ENCODE peak calls at places on chromosomes 12 and 14, in ten cellular contexts. K, M, N, U, O, C, H, B, A and Y are unnamed samples.
A peak's percentile ranks its signal among the peaks of the same experiment; 100 is the strongest.

GRCh38 chr14:20388159-20388558 is 25.1 kb downstream of the TEP1 start:
- DNase-seq in O (peak; percentile 87), K (no peak), A (no peak), H (no peak), M (no peak), B (no peak), N (no peak), U (no peak), C (no peak), Y (no peak)

GRCh38 chr14:67722293-67722692 is 20.6 kb downstream of the RDH12 start:
- DNase-seq in A (no peak), B (no peak), O (peak; percentile 63), U (no peak), M (no peak), C (no peak), K (no peak), N (peak; percentile 12), H (peak; percentile 58), Y (no peak)

GRCh38 chr12:55687746-55688145 is 20.0 kb downstream of the ITGA7 start:
- DNase-seq in B (no peak), C (no peak), U (no peak), H (no peak), M (no peak), O (no peak), K (no peak), A (no peak), N (no peak), Y (no peak)

GRCh38 chr12:100141998-100142850 is 450 bp downstream of the BLTP3B start:
- DNase-seq in B (no peak), N (peak; percentile 8), U (no peak), H (peak; percentile 3), O (peak; percentile 74), C (peak; percentile 53), A (peak; percentile 62), K (no peak), M (no peak), Y (peak; percentile 64)

GRCh38 chr12:96120359-96121100 is 73.6 kb upstream of the ELK3 start:
- DNase-seq in K (no peak), U (no peak), M (no peak), A (peak; percentile 71), H (no peak), B (peak; percentile 25), N (no peak), C (peak; percentile 96), O (peak; percentile 69), Y (peak; percentile 100)

GRCh38 chr12:21130998-21131397 is at the start of gene SLCO1B1:
- DNase-seq in A (no peak), C (no peak), U (no peak), O (no peak), K (no peak), B (no peak), N (no peak), M (no peak), H (no peak), Y (no peak)

GRCh38 chr12:37543131-37543965 is 773.2 kb upstream of the ALG10B start:
- DNase-seq in M (no peak), U (no peak), H (no peak), A (no peak), N (no peak), B (no peak), C (no peak), K (no peak), O (no peak), Y (no peak)

GRCh38 chr12:116483959-116484699 is 75.1 kb upstream of the MAP1LC3B2 start:
- DNase-seq in O (no peak), N (no peak), M (no peak), C (no peak), A (no peak), U (no peak), K (no peak), B (no peak), H (no peak), Y (no peak)

GRCh38 chr14:51095854-51096823 is 1.2 kb upstream of the TRIM9 start:
- DNase-seq in M (no peak), U (no peak), A (peak; percentile 49), B (no peak), N (peak; percentile 50), H (peak; percentile 29), O (peak; percentile 26), K (no peak), C (peak; percentile 44), Y (peak; percentile 34)

GRCh38 chr14:34596891-34597290 is 33.1 kb downstream of the SNX6 start:
- DNase-seq in C (no peak), M (no peak), N (no peak), H (no peak), A (peak; percentile 24), O (no peak), B (no peak), U (no peak), K (no peak), Y (no peak)

GRCh38 chr14:91373591-91374245 is 43.9 kb downstream of the CCDC88C start:
- DNase-seq in N (no peak), O (no peak), K (no peak), U (no peak), C (peak; percentile 62), H (no peak), A (no peak), B (peak; percentile 85), M (no peak), Y (peak; percentile 80)

GRCh38 chr14:38056270-38056669 is 151.4 kb upstream of the SSTR1 start:
- DNase-seq in U (no peak), O (peak; percentile 63), N (no peak), K (no peak), M (no peak), B (no peak), C (peak; percentile 22), H (no peak), A (no peak), Y (peak; percentile 1)

GRCh38 chr12:46468159-46468558 is 95.6 kb upstream of the SLC38A2 start:
- DNase-seq in B (no peak), U (no peak), K (no peak), N (no peak), O (no peak), C (no peak), A (peak; percentile 69), M (peak; percentile 72), H (peak; percentile 86), Y (no peak)

GRCh38 chr12:131893605-131894312 is 663 bp upstream of the ULK1 start:
- DNase-seq in U (no peak), B (no peak), C (no peak), M (no peak), K (no peak), H (no peak), A (no peak), N (peak; percentile 24), O (no peak), Y (no peak)
- H3K4me3 ChIP-seq in U (peak overlapping the region; percentile 85), B (peak overlapping the region; percentile 11), C (no peak overlapping the region), M (peak overlapping the region; percentile 82), K (peak overlapping the region; percentile 50), H (no peak overlapping the region), A (peak overlapping the region; percentile 83), N (no peak overlapping the region), O (no peak overlapping the region), Y (no peak overlapping the region)

GRCh38 chr14:103052407-103052806 is 4.9 kb downstream of the CDC42BPB start:
- DNase-seq in N (no peak), O (no peak), C (no peak), H (no peak), B (no peak), K (no peak), A (peak; percentile 39), M (no peak), U (no peak), Y (peak; percentile 77)
- H3K4me3 ChIP-seq in N (no peak overlapping the region), O (no peak overlapping the region), C (no peak overlapping the region), H (no peak overlapping the region), B (no peak overlapping the region), K (no peak overlapping the region), A (no peak overlapping the region), M (no peak overlapping the region), U (no peak overlapping the region), Y (no peak overlapping the region)

GRCh38 chr14:104723651-104724406 is at the start of gene ADSS1:
- DNase-seq in O (peak; percentile 57), B (peak; percentile 68), N (no peak), U (no peak), A (peak; percentile 86), K (no peak), M (no peak), H (peak; percentile 32), C (no peak), Y (peak; percentile 53)
- H3K4me3 ChIP-seq in O (peak within 1 kb of the TSS; percentile 37), B (peak within 1 kb of the TSS; percentile 64), N (peak within 1 kb of the TSS; percentile 57), U (peak within 1 kb of the TSS; percentile 57), A (peak within 1 kb of the TSS; percentile 88), K (peak within 1 kb of the TSS; percentile 66), M (peak within 1 kb of the TSS; percentile 75), H (peak within 1 kb of the TSS; percentile 49), C (peak within 1 kb of the TSS; percentile 41), Y (no peak within 1 kb of the TSS)

GRCh38 chr14:101830271-101830670 is 68.8 kb downstream of the PPP2R5C start:
- DNase-seq in U (no peak), N (no peak), A (no peak), H (no peak), K (no peak), O (no peak), M (no peak), B (no peak), C (no peak), Y (no peak)
- H3K4me3 ChIP-seq in U (no peak overlapping the region), N (no peak overlapping the region), A (no peak overlapping the region), H (no peak overlapping the region), K (no peak overlapping the region), O (no peak overlapping the region), M (no peak overlapping the region), B (no peak overlapping the region), C (no peak overlapping the region), Y (no peak overlapping the region)

GRCh38 chr12:48889679-48890078 is 24.0 kb upstream of the RND1 start:
- DNase-seq in B (no peak), U (no peak), H (no peak), O (no peak), C (no peak), N (no peak), M (no peak), K (no peak), A (no peak), Y (no peak)

GRCh38 chr12:48894271-48894670 is 28.6 kb upstream of the RND1 start:
- DNase-seq in K (no peak), U (no peak), O (no peak), H (no peak), B (no peak), M (no peak), C (no peak), A (no peak), N (no peak), Y (no peak)

DNA sequence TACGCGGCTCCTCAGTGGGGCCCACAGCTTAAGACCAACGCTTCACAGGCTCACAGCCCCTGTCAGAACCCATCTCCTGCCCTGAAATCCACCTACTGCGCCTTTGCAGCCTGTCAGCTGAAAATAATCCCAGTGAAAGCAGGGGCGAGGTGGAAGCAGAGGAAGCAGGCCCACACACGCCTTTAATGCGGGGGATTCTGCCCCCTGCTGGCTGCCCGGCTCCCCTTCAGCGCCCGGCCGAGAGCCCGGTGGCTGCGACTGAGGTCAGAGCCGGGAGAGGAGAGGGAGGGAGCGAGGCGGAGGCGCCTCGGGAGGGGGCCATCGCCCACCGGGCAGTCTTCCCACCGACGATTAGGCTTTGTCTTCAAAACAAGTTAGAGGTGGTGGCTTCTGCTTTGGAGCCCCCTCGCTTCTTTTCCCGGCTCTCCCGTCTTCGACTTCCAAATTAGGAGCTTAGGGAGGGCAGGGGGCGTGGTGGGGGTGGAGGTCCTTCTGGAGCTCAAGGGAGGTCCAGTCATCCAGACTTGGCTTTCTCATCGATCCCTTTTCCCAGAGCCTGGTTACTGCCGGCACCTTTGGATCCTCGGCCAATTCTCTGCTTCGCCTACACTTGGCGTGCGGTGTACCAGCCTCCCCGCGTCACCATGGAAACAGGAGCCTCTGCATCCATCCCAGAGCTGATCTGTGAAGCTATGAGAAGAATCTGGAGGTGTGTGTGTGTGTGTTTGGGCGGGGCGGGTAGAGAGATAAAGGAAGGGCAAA is 25.2 kb upstream of the RND1 start:
- DNase-seq in M (peak; percentile 78), N (peak; percentile 56), B (peak; percentile 70), O (peak; percentile 90), H (peak; percentile 77), C (peak; percentile 88), K (no peak), A (peak; percentile 89), U (no peak), Y (peak; percentile 76)
- H3K4me3 ChIP-seq in M (peak overlapping the region; percentile 40), N (peak overlapping the region; percentile 48), B (peak overlapping the region; percentile 19), O (peak overlapping the region; percentile 40), H (peak overlapping the region; percentile 41), C (no peak overlapping the region), K (no peak overlapping the region), A (peak overlapping the region; percentile 20), U (peak overlapping the region; percentile 27), Y (no peak overlapping the region)